ENCODE peak calls at places on chromosomes 3 and 15, in ten cellular contexts. I is small intestine; Q is body of pancreas; N is lung; T is breast epithelium; X is endothelial cell of umbilical vein; H is CD4-positive, CD25-positive, alpha-beta regulatory T cell; G is SK-N-SH; L is brain microvascular endothelial cell; J is testis. M is an unnamed sample.

GRCh38 chr3:187041362-187042061 is 97.8 kb downstream of the RPL39L start:
- DNase-seq in I (peak; percentile 37), Q (no peak), N (no peak), T (no peak), X (peak; percentile 84), H (peak; percentile 71), G (no peak), L (peak; percentile 76), J (no peak), M (no peak)

GRCh38 chr15:100878601-100879000 is 1.0 kb upstream of the ALDH1A3 start:
- DNase-seq in I (no peak), Q (no peak), N (no peak), T (no peak), X (no peak), H (no peak), G (no peak), L (no peak), J (no peak), M (no peak)

GRCh38 chr3:150348500-150348899 is 59.6 kb upstream of the TSC22D2 start:
- DNase-seq in I (peak; percentile 72), Q (no peak), N (no peak), T (no peak), X (peak; percentile 81), H (no peak), G (no peak), L (peak; percentile 92), J (no peak), M (no peak)

GRCh38 chr3:123312331-123313265 is 110.9 kb downstream of the SEC22A start:
- DNase-seq in I (no peak), Q (no peak), N (no peak), T (no peak), X (no peak), H (no peak), G (no peak), L (no peak), J (no peak), M (peak; percentile 56)

GRCh38 chr3:113086506-113087461 is 96.0 kb downstream of the GTPBP8 start:
- DNase-seq in I (no peak), Q (no peak), N (no peak), T (no peak), X (no peak), H (no peak), G (peak; percentile 18), L (no peak), J (no peak), M (no peak)

GRCh38 chr3:62134061-62134496 is 239.3 kb downstream of the FEZF2 start:
- DNase-seq in I (peak; percentile 53), Q (peak; percentile 4), N (peak; percentile 33), T (no peak), X (peak; percentile 74), H (no peak), G (peak; percentile 25), L (no peak), J (peak; percentile 30), M (no peak)

GRCh38 chr15:40232625-40233070 is 6.2 kb upstream of the PAK6 start:
- DNase-seq in I (no peak), Q (no peak), N (no peak), T (no peak), X (no peak), H (no peak), G (no peak), L (no peak), J (no peak), M (no peak)

GRCh38 chr3:37753428-37753827 is 108.3 kb upstream of the CTDSPL start:
- DNase-seq in I (no peak), Q (no peak), N (no peak), T (no peak), X (no peak), H (no peak), G (no peak), L (no peak), J (no peak), M (no peak)

GRCh38 chr3:51500632-51501131 is 867 bp upstream of the DCAF1 start:
- DNase-seq in I (no peak), Q (peak; percentile 24), N (peak; percentile 32), T (no peak), X (no peak), H (no peak), G (no peak), L (no peak), J (peak; percentile 26), M (peak; percentile 59)

GRCh38 chr3:115087512-115087911 is 59.6 kb downstream of the ZBTB20 start:
- DNase-seq in I (no peak), Q (no peak), N (no peak), T (no peak), X (no peak), H (no peak), G (no peak), L (no peak), J (no peak), M (no peak)

GRCh38 chr15:31016446-31016915 is 25.1 kb upstream of the MTMR10 start:
- DNase-seq in I (no peak), Q (no peak), N (no peak), T (no peak), X (peak; percentile 59), H (no peak), G (no peak), L (peak; percentile 1), J (no peak), M (no peak)

GRCh38 chr3:50806806-50807205 is 132.1 kb downstream of the DOCK3 start:
- DNase-seq in I (no peak), Q (no peak), N (no peak), T (no peak), X (no peak), H (no peak), G (no peak), L (peak; percentile 1), J (no peak), M (no peak)

GRCh38 chr15:63473999-63474809 is 30.2 kb upstream of the USP3 start:
- DNase-seq in I (peak; percentile 99), Q (peak; percentile 64), N (no peak), T (no peak), X (no peak), H (peak; percentile 28), G (no peak), L (peak; percentile 86), J (no peak), M (no peak)

GRCh38 chr15:87033056-87033455 is 953.4 kb downstream of the AGBL1 start:
- DNase-seq in I (no peak), Q (no peak), N (no peak), T (no peak), X (no peak), H (no peak), G (no peak), L (peak; percentile 1), J (no peak), M (no peak)

GRCh38 chr3:13113346-13114335 is 40.4 kb upstream of the IQSEC1 start:
- DNase-seq in I (no peak), Q (no peak), N (no peak), T (no peak), X (no peak), H (no peak), G (no peak), L (no peak), J (no peak), M (peak; percentile 35)

GRCh38 chr3:13115616-13115910 is 42.3 kb upstream of the IQSEC1 start:
- DNase-seq in I (no peak), Q (no peak), N (no peak), T (no peak), X (no peak), H (no peak), G (no peak), L (no peak), J (no peak), M (no peak)

GRCh38 chr3:13116426-13116825 is 43.2 kb upstream of the IQSEC1 start:
- DNase-seq in I (no peak), Q (no peak), N (no peak), T (no peak), X (no peak), H (no peak), G (no peak), L (no peak), J (no peak), M (no peak)

GRCh38 chr3:13114811-13115615 is 41.8 kb upstream of the IQSEC1 start:
- DNase-seq in I (no peak), Q (no peak), N (no peak), T (no peak), X (no peak), H (no peak), G (no peak), L (no peak), J (peak; percentile 30), M (peak; percentile 63)

DNA sequence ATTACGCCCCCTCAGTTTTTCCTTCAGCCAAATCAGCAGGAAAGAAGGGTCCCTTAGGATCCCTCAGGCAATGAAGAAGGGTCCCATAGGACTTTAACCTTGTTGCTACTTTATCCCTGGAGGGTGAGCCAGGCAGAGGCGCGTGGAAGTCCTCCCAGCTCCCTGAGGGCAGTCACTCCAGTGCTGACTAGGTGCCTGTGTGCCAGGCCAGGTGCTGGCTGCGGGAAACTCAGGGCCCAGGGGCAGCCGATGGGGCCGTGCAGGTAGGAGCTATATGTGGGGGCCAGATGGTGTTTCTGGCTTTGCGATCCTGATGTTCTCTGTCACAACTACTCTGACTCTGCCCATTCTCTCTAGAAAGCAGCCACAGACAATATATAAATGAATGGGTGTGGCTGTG is 42.8 kb upstream of the IQSEC1 start:
- DNase-seq in I (no peak), Q (no peak), N (no peak), T (no peak), X (no peak), H (no peak), G (no peak), L (no peak), J (no peak), M (peak; percentile 49)
- H3K27me3 ChIP-seq in I (no peaks in the 10 kb centered on the region), Q (no peaks in the 10 kb centered on the region), N (no peaks in the 10 kb centered on the region), T (peaks cover 5% of the 10 kb centered on the region), X (no peaks in the 10 kb centered on the region), H (no peaks in the 10 kb centered on the region), G (no peaks in the 10 kb centered on the region), L (no peaks in the 10 kb centered on the region), J (no peaks in the 10 kb centered on the region), M (no peaks in the 10 kb centered on the region)

DNA sequence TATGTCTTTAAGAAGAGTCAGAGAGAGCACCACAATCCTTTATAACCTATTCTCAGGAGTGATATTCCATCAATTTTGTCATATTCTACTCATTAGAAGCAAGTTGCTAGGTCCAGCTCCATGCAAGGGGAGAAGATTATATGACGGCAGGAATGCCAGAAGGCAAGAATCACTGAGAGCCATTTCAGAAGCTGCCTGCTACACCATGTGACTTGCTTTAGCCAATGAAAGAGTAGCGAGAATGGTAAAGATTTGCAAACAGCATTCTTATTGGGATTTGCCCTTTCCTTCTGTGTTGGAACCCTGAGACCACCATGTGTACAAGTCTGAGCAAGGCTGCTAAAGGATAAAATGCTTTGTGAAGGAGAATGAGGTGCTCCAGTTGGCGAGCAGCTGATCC is 4.5 kb upstream of the C3orf70 start:
- DNase-seq in I (no peak), Q (no peak), N (no peak), T (no peak), X (no peak), H (no peak), G (no peak), L (no peak), J (no peak), M (no peak)
- H3K27me3 ChIP-seq in I (no peaks in the 10 kb centered on the region), Q (no peaks in the 10 kb centered on the region), N (no peaks in the 10 kb centered on the region), T (peaks cover 2% of the 10 kb centered on the region), X (peaks cover 27% of the 10 kb centered on the region), H (peaks cover 11% of the 10 kb centered on the region), G (peaks cover 17% of the 10 kb centered on the region), L (peaks cover 4% of the 10 kb centered on the region), J (no peaks in the 10 kb centered on the region), M (no peaks in the 10 kb centered on the region)

GRCh38 chr15:93088981-93089854 is at the start of gene RGMA:
- DNase-seq in I (no peak), Q (no peak), N (no peak), T (no peak), X (no peak), H (no peak), G (peak; percentile 85), L (no peak), J (peak; percentile 69), M (no peak)
- H3K27me3 ChIP-seq in I (peaks cover 3% of the 10 kb centered on the region), Q (no peaks in the 10 kb centered on the region), N (no peaks in the 10 kb centered on the region), T (peaks cover 8% of the 10 kb centered on the region), X (peaks cover 40% of the 10 kb centered on the region), H (peaks cover 40% of the 10 kb centered on the region), G (peaks cover 45% of the 10 kb centered on the region), L (peaks cover 47% of the 10 kb centered on the region), J (no peaks in the 10 kb centered on the region), M (no peaks in the 10 kb centered on the region)

GRCh38 chr15:96422153-96422552 is 91.7 kb downstream of the NR2F2 start:
- DNase-seq in I (no peak), Q (no peak), N (no peak), T (no peak), X (no peak), H (no peak), G (no peak), L (no peak), J (no peak), M (no peak)
- H3K27me3 ChIP-seq in I (peaks cover 11% of the 10 kb centered on the region), Q (no peaks in the 10 kb centered on the region), N (no peaks in the 10 kb centered on the region), T (peaks cover 66% of the 10 kb centered on the region), X (no peaks in the 10 kb centered on the region), H (peaks cover 17% of the 10 kb centered on the region), G (peaks cover 18% of the 10 kb centered on the region), L (peaks cover 10% of the 10 kb centered on the region), J (no peaks in the 10 kb centered on the region), M (peaks cover 2% of the 10 kb centered on the region)